ENCODE peak calls at places on chromosomes 12 and 14, in six cellular contexts. J is AG08396, F is HS-5, R is mucosa of gallbladder, U is NCI-H1436, S is NCI-H460. I is an unnamed sample.

GRCh38 chr14:20110438-20110837 is at the start of gene OR4K17:
- DNase-seq in R (no peak), S (no peak), J (no peak), U (no peak), F (no peak), I (no peak)

GRCh38 chr14:33959692-33960151 is 8.8 kb upstream of the EGLN3 start:
- DNase-seq in J (no peak), F (no peak), S (no peak), R (no peak), U (no peak), I (no peak)

GRCh38 chr12:109621864-109622485 is 48.4 kb downstream of the MVK start:
- DNase-seq in F (no peak), U (peak), R (no peak), J (no peak), S (no peak), I (no peak)

GRCh38 chr14:28830115-28830534 is 63.5 kb downstream of the FOXG1 start:
- DNase-seq in U (no peak), J (no peak), S (no peak), R (no peak), F (no peak), I (no peak)

GRCh38 chr12:27488479-27488878 is 35.5 kb upstream of the PPFIBP1 start:
- DNase-seq in S (no peak), R (no peak), U (no peak), F (no peak), J (no peak), I (no peak)

GRCh38 chr12:43571885-43572284 is 19.9 kb upstream of the ADAMTS20 start:
- DNase-seq in F (no peak), R (no peak), J (no peak), U (no peak), S (no peak), I (no peak)

GRCh38 chr14:58899317-58899713 is 261.6 kb downstream of the DACT1 start:
- DNase-seq in S (no peak), F (peak), U (no peak), J (peak), R (no peak), I (no peak)

GRCh38 chr12:50186667-50187066 is 19.5 kb upstream of the CERS5 start:
- DNase-seq in U (no peak), R (no peak), J (peak), S (no peak), F (no peak), I (no peak)

GRCh38 chr12:104494137-104494815 is 37.5 kb downstream of the CHST11 start:
- DNase-seq in F (no peak), R (no peak), J (no peak), U (no peak), S (no peak), I (no peak)

GRCh38 chr12:2804390-2805145 is 7.9 kb upstream of the ITFG2 start:
- DNase-seq in U (no peak), S (no peak), R (no peak), J (peak), F (no peak), I (no peak)

GRCh38 chr12:89414322-89414721 is 62.0 kb upstream of the DUSP6 start:
- DNase-seq in J (no peak), U (no peak), S (no peak), F (no peak), R (no peak), I (no peak)

GRCh38 chr12:44574586-44574985 is 301.5 kb downstream of the NELL2 start:
- DNase-seq in F (no peak), U (no peak), R (no peak), S (no peak), J (no peak), I (no peak)

GRCh38 chr14:22303589-22304195 is 285.3 kb downstream of the DAD1 start:
- DNase-seq in J (peak), R (no peak), S (no peak), U (no peak), F (no peak), I (no peak)

GRCh38 chr12:66196806-66197205 is 7.8 kb downstream of the IRAK3 start:
- DNase-seq in F (no peak), R (no peak), U (no peak), J (no peak), S (no peak), I (no peak)

GRCh38 chr14:76644875-76645518 is 116.3 kb upstream of the VASH1 start:
- DNase-seq in R (no peak), S (peak), F (no peak), J (peak), U (peak), I (peak)

GRCh38 chr12:123108682-123109066 is 42.2 kb downstream of the PITPNM2 start:
- DNase-seq in S (no peak), R (no peak), F (no peak), U (no peak), J (no peak), I (no peak)